ENCODE peak calls at places on chromosomes 13 and 19, in ten cellular contexts. W is fibroblast of gingiva; T is stimulated activated CD4-positive, alpha-beta T cell treated with anti-CD3 and anti-CD28 coated beads, Interleukin-4, amount 100 ng/mL, for 4 hours; Z is NCI-H187; N is amygdala; A is cardiac muscle cell; B is kidney epithelial cell; S is chondrocyte; X is G401; K is astrocyte. U is an unnamed sample.

GRCh38 chr19:29590278-29590677 is 15.8 kb upstream of the POP4 start:
- DNase-seq in Z (no peak), N (no peak), S (no peak), W (no peak), A (no peak), B (no peak), T (no peak), K (no peak), X (no peak), U (no peak)

GRCh38 chr13:33263484-33263883 is 22.1 kb downstream of the STARD13 start:
- DNase-seq in T (no peak), W (no peak), Z (no peak), S (no peak), K (no peak), B (no peak), A (no peak), N (no peak), X (no peak), U (no peak)

GRCh38 chr13:81639984-81640582 is 1299.2 kb upstream of the SPRY2 start:
- DNase-seq in X (no peak), T (no peak), K (no peak), N (no peak), W (no peak), Z (no peak), B (no peak), S (no peak), A (no peak), U (no peak)

GRCh38 chr19:7863971-7864718 is 10.0 kb downstream of the PRR36 start:
- DNase-seq in B (no peak), N (no peak), Z (no peak), S (no peak), T (no peak), A (no peak), W (no peak), K (no peak), X (no peak), U (no peak)

GRCh38 chr19:29671393-29672076 is 6.3 kb downstream of the PLEKHF1 start:
- DNase-seq in K (peak; percentile 53), B (no peak), W (no peak), X (peak; percentile 59), A (peak; percentile 60), Z (no peak), N (no peak), T (peak; percentile 73), S (no peak), U (no peak)

GRCh38 chr13:50326746-50327145 is 311.5 kb downstream of the KCNRG start:
- DNase-seq in K (peak; percentile 60), T (no peak), X (no peak), S (no peak), A (no peak), B (no peak), Z (no peak), W (no peak), N (no peak), U (no peak)

GRCh38 chr19:16520074-16520973 is 21.9 kb downstream of the CHERP start:
- DNase-seq in Z (no peak), S (no peak), A (no peak), B (no peak), T (no peak), K (no peak), W (no peak), X (no peak), N (no peak), U (no peak)

GRCh38 chr19:45045671-45046353 is 7.0 kb downstream of the CLASRP start:
- DNase-seq in A (no peak), S (no peak), X (peak; percentile 15), W (no peak), T (no peak), N (peak; percentile 86), K (no peak), Z (no peak), B (no peak), U (no peak)

GRCh38 chr13:95573226-95573625 is 20.7 kb downstream of the CLDN10 start:
- DNase-seq in K (no peak), N (no peak), B (no peak), W (peak; percentile 25), S (no peak), T (no peak), A (peak; percentile 57), X (no peak), Z (no peak), U (no peak)

GRCh38 chr13:43333176-43333575 is 309.8 kb downstream of the DNAJC15 start:
- DNase-seq in Z (no peak), B (no peak), X (no peak), A (no peak), N (no peak), K (no peak), S (no peak), W (no peak), T (no peak), U (no peak)

GRCh38 chr13:27928353-27928804 is 8.6 kb downstream of the PDX1 start:
- DNase-seq in B (no peak), W (no peak), S (no peak), T (no peak), X (no peak), K (no peak), N (no peak), Z (no peak), A (no peak), U (no peak)

GRCh38 chr19:1252818-1253513 is 4.6 kb downstream of the MIDN start:
- DNase-seq in T (peak; percentile 66), Z (no peak), S (no peak), X (peak; percentile 75), A (peak; percentile 99), K (peak; percentile 95), N (peak; percentile 89), W (peak; percentile 100), B (peak; percentile 85), U (peak; percentile 99)

GRCh38 chr13:60583911-60584753 is 187.1 kb downstream of the TDRD3 start:
- DNase-seq in B (peak; percentile 5), T (no peak), K (peak; percentile 91), A (peak; percentile 80), X (no peak), N (no peak), S (no peak), W (peak; percentile 90), Z (no peak), U (peak; percentile 29)

GRCh38 chr19:30631035-30631375 is 258.8 kb downstream of the ZNF536 start:
- DNase-seq in A (no peak), S (peak; percentile 87), T (no peak), W (no peak), N (no peak), X (peak; percentile 98), Z (no peak), B (no peak), K (no peak), U (no peak)

GRCh38 chr13:34578917-34579316 is 363.2 kb upstream of the NBEA start:
- DNase-seq in X (no peak), W (no peak), Z (no peak), B (no peak), N (no peak), K (no peak), T (no peak), A (no peak), S (no peak), U (no peak)

GRCh38 chr13:29959621-29960020 is 109.2 kb upstream of the UBL3 start:
- DNase-seq in K (no peak), S (no peak), X (no peak), T (no peak), Z (no peak), B (no peak), W (no peak), N (no peak), A (no peak), U (no peak)

GRCh38 chr13:108463365-108463764 is 166.0 kb upstream of the MYO16 start:
- DNase-seq in B (peak; percentile 95), N (no peak), W (peak; percentile 57), A (peak; percentile 69), K (peak; percentile 97), S (no peak), X (no peak), Z (no peak), T (no peak), U (peak; percentile 1)

GRCh38 chr19:47247308-47247990 is 8.9 kb upstream of the CCDC9 start:
- DNase-seq in W (peak; percentile 67), B (no peak), K (peak; percentile 33), T (peak; percentile 82), S (no peak), X (peak; percentile 71), N (peak; percentile 60), Z (peak; percentile 34), A (peak; percentile 87), U (peak; percentile 54)

GRCh38 chr13:24263652-24264051 is 45.7 kb upstream of the C1QTNF9 start:
- DNase-seq in A (peak; percentile 71), X (no peak), T (no peak), Z (no peak), W (no peak), B (no peak), K (peak; percentile 61), S (no peak), N (no peak), U (no peak)

GRCh38 chr13:44278164-44278563 is 95.5 kb upstream of the SERP2 start:
- DNase-seq in T (no peak), S (no peak), W (no peak), K (no peak), B (no peak), N (no peak), A (no peak), Z (no peak), X (no peak), U (no peak)

GRCh38 chr13:114043421-114044053 is 69.7 kb upstream of the C13orf46 start:
- DNase-seq in X (peak; percentile 73), N (no peak), A (peak; percentile 96), B (no peak), K (peak; percentile 86), W (peak; percentile 96), S (no peak), T (no peak), Z (no peak), U (peak; percentile 93)

GRCh38 chr19:16293133-16294085 is 31.2 kb upstream of the KLF2 start:
- DNase-seq in T (no peak), K (peak; percentile 96), X (no peak), S (no peak), N (no peak), B (peak; percentile 42), W (peak; percentile 96), A (peak; percentile 100), Z (no peak), U (peak; percentile 69)

GRCh38 chr13:91576590-91576989 is 178.2 kb downstream of the GPC5 start:
- DNase-seq in B (no peak), A (no peak), Z (no peak), S (no peak), K (no peak), W (no peak), N (no peak), T (no peak), X (no peak), U (no peak)

GRCh38 chr13:45863716-45864590 is 12.4 kb upstream of the SIAH3 start:
- DNase-seq in N (peak; percentile 29), S (no peak), A (no peak), Z (no peak), K (no peak), W (no peak), T (no peak), X (no peak), B (no peak), U (no peak)

GRCh38 chr13:113365551-113365971 is 1.6 kb upstream of the GRTP1 start:
- DNase-seq in S (no peak), A (no peak), X (no peak), N (no peak), T (no peak), W (no peak), B (no peak), K (no peak), Z (no peak), U (no peak)

GRCh38 chr13:22126433-22127021 is 455.7 kb downstream of the FGF9 start:
- DNase-seq in N (no peak), X (no peak), K (no peak), B (no peak), W (no peak), A (no peak), Z (no peak), T (no peak), S (no peak), U (no peak)

GRCh38 chr13:38401276-38401675 is 51.6 kb downstream of the UFM1 start:
- DNase-seq in Z (no peak), K (no peak), W (no peak), X (no peak), N (no peak), T (no peak), A (no peak), B (no peak), S (no peak), U (no peak)

GRCh38 chr13:108595416-108596257 is 33.8 kb upstream of the MYO16 start:
- DNase-seq in B (no peak), N (no peak), K (peak; percentile 5), Z (no peak), X (peak; percentile 8), W (no peak), A (no peak), T (no peak), S (no peak), U (no peak)

U was measured in T1000.